ENCODE peak calls at places on chromosomes 3 and 15, in eight cellular contexts. P, V, B, E, Q, A, G and T are unnamed samples.
A peak's percentile ranks its signal among the peaks of the same experiment; 100 is the strongest.

GRCh38 chr3:165868088-165868487 is 30.9 kb upstream of the BCHE start:
- DNase-seq in P (no peak), V (no peak), B (no peak), E (no peak), Q (no peak), A (no peak), G (no peak), T (no peak)

GRCh38 chr3:13192471-13193213 is 119.4 kb upstream of the IQSEC1 start:
- DNase-seq in P (no peak), V (no peak), B (no peak), E (no peak), Q (no peak), A (no peak), G (no peak), T (peak; percentile 25)

GRCh38 chr3:158775801-158776399 is 26.0 kb upstream of the MFSD1 start:
- DNase-seq in P (no peak), V (no peak), B (no peak), E (no peak), Q (no peak), A (no peak), G (no peak), T (no peak)

GRCh38 chr15:66907826-66908502 is 157.4 kb upstream of the SMAD3 start:
- DNase-seq in P (no peak), V (no peak), B (no peak), E (no peak), Q (no peak), A (no peak), G (no peak), T (peak; percentile 97)

GRCh38 chr3:74624301-74624700 is 9.8 kb upstream of the CNTN3 start:
- DNase-seq in P (no peak), V (no peak), B (no peak), E (no peak), Q (no peak), A (no peak), G (peak; percentile 76), T (no peak)

GRCh38 chr3:37509069-37509468 is 334.7 kb upstream of the LRRFIP2 start:
- DNase-seq in P (no peak), V (no peak), B (no peak), E (no peak), Q (no peak), A (no peak), G (no peak), T (no peak)

GRCh38 chr3:149634072-149634471 is 23.8 kb downstream of the WWTR1 start:
- DNase-seq in P (no peak), V (no peak), B (no peak), E (no peak), Q (no peak), A (no peak), G (no peak), T (no peak)

GRCh38 chr15:98560338-98560737 is 88.0 kb upstream of the IGF1R start:
- DNase-seq in P (no peak), V (no peak), B (no peak), E (no peak), Q (no peak), A (no peak), G (no peak), T (no peak)

GRCh38 chr3:133532951-133533350 is 40.5 kb upstream of the CDV3 start:
- DNase-seq in P (no peak), V (no peak), B (no peak), E (no peak), Q (no peak), A (no peak), G (peak; percentile 43), T (no peak)

GRCh38 chr3:143601738-143602480 is 246.4 kb downstream of the SLC9A9 start:
- DNase-seq in P (no peak), V (no peak), B (no peak), E (no peak), Q (no peak), A (no peak), G (peak; percentile 7), T (no peak)

GRCh38 chr15:72136170-72137051 is 18.2 kb downstream of the SENP8 start:
- DNase-seq in P (no peak), V (no peak), B (no peak), E (peak; percentile 69), Q (no peak), A (no peak), G (no peak), T (no peak)

GRCh38 chr3:138426211-138426610 is 8.2 kb upstream of the ESYT3 start:
- DNase-seq in P (no peak), V (no peak), B (no peak), E (no peak), Q (no peak), A (no peak), G (peak; percentile 32), T (peak; percentile 36)

GRCh38 chr3:144429719-144430121 is 458.1 kb downstream of the DIPK2A start:
- DNase-seq in P (no peak), V (no peak), B (no peak), E (no peak), Q (no peak), A (no peak), G (no peak), T (no peak)

GRCh38 chr15:69314174-69314573 is 15.5 kb downstream of the PAQR5 start:
- DNase-seq in P (no peak), V (no peak), B (no peak), E (no peak), Q (no peak), A (no peak), G (no peak), T (no peak)

GRCh38 chr15:99114511-99115299 is 9.8 kb downstream of the SYNM start:
- DNase-seq in P (no peak), V (no peak), B (no peak), E (no peak), Q (no peak), A (no peak), G (no peak), T (no peak)

GRCh38 chr3:136074546-136074945 is 109.0 kb downstream of the PPP2R3A start:
- DNase-seq in P (no peak), V (no peak), B (no peak), E (no peak), Q (no peak), A (no peak), G (peak; percentile 42), T (no peak)

GRCh38 chr15:85533949-85534543 is 153.6 kb downstream of the AKAP13 start:
- DNase-seq in P (no peak), V (no peak), B (no peak), E (no peak), Q (no peak), A (no peak), G (no peak), T (peak; percentile 65)

GRCh38 chr3:185021326-185021725 is 131.5 kb downstream of the C3orf70 start:
- DNase-seq in P (no peak), V (no peak), B (no peak), E (no peak), Q (no peak), A (no peak), G (peak; percentile 3), T (no peak)

GRCh38 chr15:90982135-90982534 is 12.2 kb downstream of the PRC1 start:
- DNase-seq in P (no peak), V (no peak), B (no peak), E (no peak), Q (no peak), A (no peak), G (peak; percentile 34), T (peak; percentile 66)

GRCh38 chr15:74396445-74397238 is 29.2 kb upstream of the CYP11A1 start:
- DNase-seq in P (no peak), V (no peak), B (peak; percentile 33), E (no peak), Q (no peak), A (no peak), G (peak; percentile 82), T (peak; percentile 86)

GRCh38 chr3:197593046-197593380 is 37.2 kb upstream of the BDH1 start:
- DNase-seq in P (no peak), V (no peak), B (no peak), E (no peak), Q (no peak), A (no peak), G (no peak), T (no peak)

GRCh38 chr15:82393671-82394070 is 35.9 kb upstream of the GOLGA6L9 start:
- DNase-seq in P (no peak), V (no peak), B (no peak), E (no peak), Q (no peak), A (no peak), G (peak; percentile 13), T (no peak)

GRCh38 chr3:39903253-39903652 is 93.8 kb downstream of the MYRIP start:
- DNase-seq in P (no peak), V (no peak), B (no peak), E (no peak), Q (no peak), A (no peak), G (no peak), T (no peak)

GRCh38 chr3:76324101-76324500 is 538.8 kb upstream of the ZNF717 start:
- DNase-seq in P (no peak), V (no peak), B (no peak), E (no peak), Q (no peak), A (no peak), G (no peak), T (no peak)

GRCh38 chr3:11808231-11808630 is 38.5 kb downstream of the TAMM41 start:
- DNase-seq in P (no peak), V (no peak), B (no peak), E (no peak), Q (no peak), A (no peak), G (no peak), T (no peak)

GRCh38 chr15:62880278-62880677 is 162.3 kb upstream of the TPM1 start:
- DNase-seq in P (no peak), V (no peak), B (no peak), E (no peak), Q (no peak), A (no peak), G (peak; percentile 29), T (no peak)

GRCh38 chr15:83030021-83030420 is 18.6 kb upstream of the C15orf40 start:
- DNase-seq in P (no peak), V (no peak), B (no peak), E (no peak), Q (no peak), A (no peak), G (peak; percentile 78), T (no peak)

GRCh38 chr3:31423522-31423921 is 109.2 kb upstream of the STT3B start:
- DNase-seq in P (no peak), V (no peak), B (no peak), E (no peak), Q (no peak), A (no peak), G (peak; percentile 63), T (no peak)

GRCh38 chr3:3200632-3201212 is 21.2 kb upstream of the CRBN start:
- DNase-seq in P (no peak), V (peak; percentile 58), B (no peak), E (no peak), Q (peak; percentile 26), A (peak; percentile 36), G (peak; percentile 60), T (peak; percentile 64)

GRCh38 chr3:15287565-15288330 is 44.6 kb downstream of the SH3BP5 start:
- DNase-seq in P (no peak), V (no peak), B (no peak), E (no peak), Q (no peak), A (no peak), G (peak; percentile 63), T (peak; percentile 72)

GRCh38 chr3:32406481-32407408 is 15.1 kb downstream of the CMTM7 start:
- DNase-seq in P (no peak), V (no peak), B (no peak), E (no peak), Q (no peak), A (no peak), G (no peak), T (peak; percentile 91)

GRCh38 chr3:161163297-161163696 is 57.8 kb upstream of the NMD3 start:
- DNase-seq in P (no peak), V (no peak), B (no peak), E (no peak), Q (no peak), A (no peak), G (peak; percentile 95), T (peak; percentile 78)

GRCh38 chr3:127172670-127173515 is 20.0 kb upstream of the PRR23E start:
- DNase-seq in P (no peak), V (no peak), B (no peak), E (no peak), Q (no peak), A (no peak), G (peak; percentile 77), T (peak; percentile 34)

GRCh38 chr3:14175383-14176037 is 2.9 kb downstream of the XPC start:
- DNase-seq in P (peak; percentile 36), V (no peak), B (no peak), E (no peak), Q (peak; percentile 59), A (no peak), G (peak; percentile 48), T (peak; percentile 86)